ENCODE peak calls at places on chromosomes 13 and 19, in five cellular contexts. F, J, X, H and R are unnamed samples.

GRCh38 chr13:41520699-41521630 is 63.6 kb downstream of the RGCC start:
- DNase-seq in F (peak; percentile 76), J (no peak), X (no peak), H (no peak), R (no peak)

GRCh38 chr13:19861762-19862161 is 1.7 kb downstream of the ZMYM5 start:
- DNase-seq in F (no peak), J (no peak), X (no peak), H (no peak), R (no peak)

GRCh38 chr19:1411255-1412191 is 4.1 kb downstream of the DAZAP1 start:
- DNase-seq in F (no peak), J (peak; percentile 24), X (no peak), H (no peak), R (no peak)

GRCh38 chr19:31148671-31149070 is 200.6 kb downstream of the TSHZ3 start:
- DNase-seq in F (no peak), J (no peak), X (no peak), H (no peak), R (no peak)

GRCh38 chr19:34173145-34173956 is 1.0 kb downstream of the LSM14A start:
- DNase-seq in F (peak; percentile 68), J (peak; percentile 29), X (no peak), H (peak; percentile 82), R (no peak)

GRCh38 chr19:8585894-8586750 is 8.9 kb upstream of the MYO1F start:
- DNase-seq in F (peak; percentile 88), J (no peak), X (peak; percentile 28), H (peak; percentile 28), R (peak; percentile 29)

GRCh38 chr19:37989855-37990254 is 82.8 kb downstream of the SIPA1L3 start:
- DNase-seq in F (no peak), J (no peak), X (no peak), H (no peak), R (no peak)

GRCh38 chr13:87295636-87296035 is 375.5 kb upstream of the SLITRK5 start:
- DNase-seq in F (no peak), J (no peak), X (no peak), H (no peak), R (no peak)

GRCh38 chr19:18875726-18876125 is 20.2 kb downstream of the CERS1 start:
- DNase-seq in F (no peak), J (no peak), X (no peak), H (no peak), R (no peak)

GRCh38 chr13:75512253-75512652 is 25.4 kb downstream of the COMMD6 start:
- DNase-seq in F (no peak), J (no peak), X (no peak), H (no peak), R (no peak)

GRCh38 chr13:70384156-70384555 is 275.9 kb upstream of the KLHL1 start:
- DNase-seq in F (no peak), J (no peak), X (no peak), H (no peak), R (no peak)

GRCh38 chr13:54614729-54615128 is 1586.1 kb downstream of the OLFM4 start:
- DNase-seq in F (no peak), J (no peak), X (no peak), H (no peak), R (no peak)

GRCh38 chr19:16374436-16374835 is 49.8 kb downstream of the KLF2 start:
- DNase-seq in F (no peak), J (no peak), X (no peak), H (no peak), R (no peak)

GRCh38 chr19:40417714-40417996 is 4.5 kb upstream of the PRX start:
- DNase-seq in F (no peak), J (no peak), X (no peak), H (no peak), R (no peak)

GRCh38 chr13:84651288-84651687 is 769.0 kb upstream of the SLITRK1 start:
- DNase-seq in F (no peak), J (no peak), X (no peak), H (peak; percentile 33), R (no peak)

GRCh38 chr19:17183271-17183757 is 31.8 kb upstream of the USE1 start:
- DNase-seq in F (no peak), J (no peak), X (no peak), H (no peak), R (no peak)

GRCh38 chr13:62512194-62513141 is 1096.8 kb upstream of the PCDH20 start:
- DNase-seq in F (no peak), J (no peak), X (no peak), H (peak; percentile 29), R (no peak)

GRCh38 chr13:51614350-51614786 is 30.1 kb downstream of the WDFY2 start:
- DNase-seq in F (no peak), J (no peak), X (peak; percentile 5), H (no peak), R (no peak)

GRCh38 chr13:63843766-63844699 is 2428.4 kb upstream of the PCDH20 start:
- DNase-seq in F (peak; percentile 82), J (no peak), X (no peak), H (no peak), R (no peak)

GRCh38 chr13:25046274-25046984 is 49.5 kb upstream of the PABPC3 start:
- DNase-seq in F (no peak), J (no peak), X (no peak), H (no peak), R (no peak)

DNA sequence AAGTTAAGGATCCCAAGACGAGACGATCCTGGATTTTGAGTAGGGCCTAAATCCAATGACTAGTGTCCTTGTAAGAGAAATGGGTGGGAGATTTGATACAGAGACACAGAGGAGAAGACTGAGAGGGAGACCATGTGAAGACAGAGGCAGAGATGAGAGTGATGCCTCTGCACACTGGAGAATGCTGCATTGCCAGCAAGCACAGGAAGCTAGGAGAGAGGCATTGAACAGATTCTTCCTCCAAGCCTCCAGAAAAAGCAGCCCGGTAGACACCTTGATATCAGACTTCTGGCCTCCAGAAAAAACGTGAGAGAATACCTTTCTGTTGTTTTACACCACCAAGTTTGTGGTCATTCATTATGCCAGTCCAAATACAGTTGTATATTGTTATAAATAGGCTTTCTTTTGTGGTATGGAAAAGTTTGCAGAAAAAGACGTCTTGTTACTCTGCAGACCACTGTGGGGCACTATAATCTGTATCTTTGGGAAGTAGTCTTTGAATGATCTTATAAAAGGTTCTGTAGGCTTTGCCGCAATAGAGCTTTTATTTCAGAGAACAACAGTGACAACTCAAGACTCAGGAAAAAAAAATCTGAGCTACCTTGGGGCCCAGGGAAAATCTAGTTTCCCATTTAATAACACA is 17.9 kb upstream of the RFC3 start:
- DNase-seq in F (no peak), J (no peak), X (no peak), H (peak; percentile 38), R (no peak)
- TF ChIP-seq CTCF in F (peak; percentile 62), J (no peak), X (no peak), H (peak; percentile 64), R (no peak)

GRCh38 chr19:10112895-10113591 is 1.6 kb downstream of the P2RY11 start:
- DNase-seq in F (no peak), J (no peak), X (peak; percentile 56), H (peak; percentile 47), R (no peak)

GRCh38 chr19:10114651-10115391 is 3.3 kb downstream of the P2RY11 start:
- DNase-seq in F (no peak), J (no peak), X (no peak), H (no peak), R (no peak)

GRCh38 chr19:10113592-10113963 is 2.1 kb downstream of the P2RY11 start:
- DNase-seq in F (no peak), J (no peak), X (no peak), H (no peak), R (no peak)

GRCh38 chr19:10115392-10116084 is 4.0 kb downstream of the P2RY11 start:
- DNase-seq in F (no peak), J (no peak), X (no peak), H (no peak), R (no peak)

GRCh38 chr19:10113964-10114650 is 2.6 kb downstream of the P2RY11 start:
- DNase-seq in F (no peak), J (no peak), X (no peak), H (no peak), R (no peak)
- TF ChIP-seq CTCF in F (no peak), J (no peak), X (no peak), H (no peak), R (no peak)

GRCh38 chr19:28468701-28469459 is 744.1 kb downstream of the UQCRFS1 start:
- DNase-seq in F (no peak), J (no peak), X (no peak), H (no peak), R (no peak)
- TF ChIP-seq CTCF in F (no peak), J (no peak), X (no peak), H (peak; percentile 12), R (no peak)

GRCh38 chr19:52351512-52351911 is 15.5 kb downstream of the ZNF610 start:
- DNase-seq in F (no peak), J (no peak), X (no peak), H (no peak), R (no peak)
- TF ChIP-seq CTCF in F (no peak), J (no peak), X (no peak), H (peak; percentile 10), R (no peak)

DNA sequence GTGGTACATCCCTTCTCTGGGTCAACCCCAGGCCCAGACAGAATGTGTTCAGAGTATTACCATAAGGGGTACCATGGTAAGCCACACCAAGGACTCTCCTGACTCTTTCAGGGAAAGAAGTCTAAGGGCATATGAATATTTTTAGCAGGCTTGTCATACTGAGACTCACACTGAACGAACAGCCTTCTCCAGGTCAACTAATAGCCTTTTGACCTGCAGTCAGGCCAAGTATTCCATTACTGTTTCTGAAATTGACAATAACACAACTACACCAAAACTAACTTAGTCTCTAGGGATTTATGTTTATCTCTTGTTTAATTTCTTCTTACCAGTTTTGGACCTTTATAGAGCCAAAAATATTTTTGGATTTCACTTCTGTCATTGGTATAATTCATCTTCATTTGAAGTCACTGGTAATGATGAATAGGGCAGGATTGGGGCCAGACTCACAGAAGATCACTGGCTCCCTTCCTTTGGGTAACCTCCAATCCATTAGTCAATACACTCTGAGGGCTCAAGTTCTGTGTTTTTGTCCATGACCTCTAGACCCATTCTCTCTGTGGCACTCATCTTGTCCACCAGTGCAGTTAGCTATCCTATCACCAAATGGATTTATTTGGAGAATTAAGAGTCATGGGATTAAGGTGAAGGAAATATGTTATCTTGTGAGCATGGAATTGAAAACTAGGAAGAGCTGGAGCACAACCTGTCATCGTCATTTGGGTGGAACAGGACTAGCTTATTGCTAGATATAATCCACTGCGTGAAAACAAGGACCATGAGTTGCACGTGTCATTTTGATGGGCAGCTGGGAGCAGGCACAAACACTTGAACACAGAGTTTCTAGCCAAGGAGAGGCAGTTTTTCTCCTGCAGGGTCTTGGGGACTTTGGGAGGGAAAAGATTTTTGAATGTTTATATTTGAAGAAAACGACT is 313.3 kb downstream of the DCLK1 start:
- DNase-seq in F (no peak), J (no peak), X (no peak), H (no peak), R (no peak)
- TF ChIP-seq CTCF in F (no peak), J (no peak), X (no peak), H (no peak), R (no peak)